ENCODE peak calls at places on chromosomes 16 and 17, in five cellular contexts. X, Y, U, G and B are unnamed samples.

GRCh38 chr17:74118504-74118903 is 85.0 kb upstream of the RPL38 start:
- DNase-seq in X (no peak), Y (no peak), G (no peak), U (peak), B (no peak)

GRCh38 chr16:68490829-68491575 is 42.7 kb upstream of the SMPD3 start:
- DNase-seq in Y (no peak), U (no peak), X (no peak), G (peak), B (no peak)

GRCh38 chr17:6507535-6507934 is 48.8 kb downstream of the PITPNM3 start:
- DNase-seq in G (peak), X (no peak), Y (peak), U (no peak), B (peak)

GRCh38 chr16:24491721-24492120 is 47.6 kb upstream of the RBBP6 start:
- DNase-seq in U (no peak), Y (no peak), X (no peak), G (no peak), B (no peak)

GRCh38 chr16:85266857-85267256 is 154.6 kb upstream of the CIBAR2 start:
- DNase-seq in U (no peak), Y (no peak), X (no peak), G (no peak), B (no peak)

GRCh38 chr17:31321481-31321880 is at the start of gene EVI2A:
- DNase-seq in Y (no peak), G (peak), X (no peak), U (no peak), B (peak)

GRCh38 chr17:72466199-72466598 is 345.4 kb downstream of the SOX9 start:
- DNase-seq in Y (no peak), G (peak), U (no peak), X (no peak), B (peak)

GRCh38 chr17:16922386-16923096 is 49.4 kb downstream of the TNFRSF13B start:
- DNase-seq in G (no peak), U (no peak), X (no peak), Y (no peak), B (no peak)

GRCh38 chr16:71885261-71885650 is 1.3 kb upstream of the ZNF821 start:
- DNase-seq in X (no peak), U (no peak), G (no peak), Y (no peak), B (no peak)

GRCh38 chr16:68369697-68370096 is 58.9 kb downstream of the PRMT7 start:
- DNase-seq in X (no peak), Y (no peak), G (no peak), U (no peak), B (no peak)

GRCh38 chr16:50193594-50193993 is 40.5 kb downstream of the TENT4B start:
- DNase-seq in U (no peak), X (no peak), G (no peak), Y (no peak), B (no peak)

GRCh38 chr17:43530303-43531081 is 15.6 kb downstream of the ETV4 start:
- DNase-seq in U (peak), X (peak), Y (peak), G (peak), B (peak)

GRCh38 chr16:89094252-89094901 is 725 bp downstream of the ACSF3 start:
- DNase-seq in G (no peak), U (peak), X (no peak), Y (no peak), B (peak)

GRCh38 chr16:1920727-1921155 is 2.5 kb upstream of the HS3ST6 start:
- DNase-seq in G (no peak), X (no peak), Y (no peak), U (peak), B (no peak)

GRCh38 chr17:65181237-65182061 is 44.3 kb downstream of the RGS9 start:
- DNase-seq in X (no peak), U (no peak), G (no peak), Y (no peak), B (no peak)